ENCODE peak calls at places on chromosomes 12 and 14, in four cellular contexts. One of them, this sample, is unnamed.

GRCh38 chr14:95245334-95245733 is 74.4 kb downstream of the CLMN start:
- DNase-seq in HEK293T: no peak
- DNase-seq in K562: no peak
- DNase-seq in HepG2: no peak
- DNase-seq in this sample: no peak

GRCh38 chr14:91284146-91284790 is 39.8 kb upstream of the GPR68 start:
- DNase-seq in HEK293T: peak
- DNase-seq in K562: no peak
- DNase-seq in HepG2: no peak
- DNase-seq in this sample: no peak

GRCh38 chr14:37257651-37258050 is 59.9 kb downstream of the MIPOL1 start:
- DNase-seq in K562: no peak
- DNase-seq in HEK293T: no peak
- DNase-seq in HepG2: no peak
- DNase-seq in this sample: no peak

GRCh38 chr14:91649930-91650329 is 82.0 kb downstream of the CATSPERB start:
- DNase-seq in HepG2: peak
- DNase-seq in HEK293T: peak
- DNase-seq in K562: no peak
- DNase-seq in this sample: no peak

GRCh38 chr12:22042981-22043669 is 2.9 kb upstream of the CMAS start:
- DNase-seq in K562: no peak
- DNase-seq in HepG2: no peak
- DNase-seq in HEK293T: no peak
- DNase-seq in this sample: no peak

GRCh38 chr14:74512431-74512830 is 18.9 kb downstream of the ISCA2 start:
- DNase-seq in K562: no peak
- DNase-seq in HepG2: no peak
- DNase-seq in HEK293T: no peak
- DNase-seq in this sample: no peak

GRCh38 chr14:102150636-102151195 is 11.0 kb downstream of the WDR20 start:
- DNase-seq in K562: no peak
- DNase-seq in HepG2: peak
- DNase-seq in HEK293T: no peak
- DNase-seq in this sample: no peak

GRCh38 chr12:127381043-127381668 is 885.8 kb upstream of the TMEM132C start:
- DNase-seq in HepG2: peak
- DNase-seq in HEK293T: peak
- DNase-seq in K562: peak
- DNase-seq in this sample: peak

GRCh38 chr12:10272466-10272865 is 35.2 kb upstream of the KLRD1 start:
- DNase-seq in K562: no peak
- DNase-seq in HepG2: no peak
- DNase-seq in HEK293T: no peak
- DNase-seq in this sample: no peak

GRCh38 chr12:57242691-57243454 is 8.1 kb downstream of the STAC3 start:
- DNase-seq in HEK293T: peak
- DNase-seq in K562: peak
- DNase-seq in HepG2: peak
- DNase-seq in this sample: peak

GRCh38 chr12:34291001-34291400 is 268.7 kb downstream of the ALG10 start:
- DNase-seq in HEK293T: no peak
- DNase-seq in HepG2: no peak
- DNase-seq in K562: no peak
- DNase-seq in this sample: no peak
- TF ChIP-seq ELF4 in HEK293T: no peak
- TF ChIP-seq ELF4 in HepG2: no peak
- TF ChIP-seq ELF4 in K562: no peak
- TF ChIP-seq ELF4 in this sample: no peak

GRCh38 chr12:58888131-58888783 is 32.0 kb downstream of the LRIG3 start:
- DNase-seq in HEK293T: no peak
- DNase-seq in HepG2: no peak
- DNase-seq in K562: no peak
- DNase-seq in this sample: no peak
- TF ChIP-seq ELF4 in HEK293T: no peak
- TF ChIP-seq ELF4 in HepG2: no peak
- TF ChIP-seq ELF4 in K562: no peak
- TF ChIP-seq ELF4 in this sample: no peak

DNA sequence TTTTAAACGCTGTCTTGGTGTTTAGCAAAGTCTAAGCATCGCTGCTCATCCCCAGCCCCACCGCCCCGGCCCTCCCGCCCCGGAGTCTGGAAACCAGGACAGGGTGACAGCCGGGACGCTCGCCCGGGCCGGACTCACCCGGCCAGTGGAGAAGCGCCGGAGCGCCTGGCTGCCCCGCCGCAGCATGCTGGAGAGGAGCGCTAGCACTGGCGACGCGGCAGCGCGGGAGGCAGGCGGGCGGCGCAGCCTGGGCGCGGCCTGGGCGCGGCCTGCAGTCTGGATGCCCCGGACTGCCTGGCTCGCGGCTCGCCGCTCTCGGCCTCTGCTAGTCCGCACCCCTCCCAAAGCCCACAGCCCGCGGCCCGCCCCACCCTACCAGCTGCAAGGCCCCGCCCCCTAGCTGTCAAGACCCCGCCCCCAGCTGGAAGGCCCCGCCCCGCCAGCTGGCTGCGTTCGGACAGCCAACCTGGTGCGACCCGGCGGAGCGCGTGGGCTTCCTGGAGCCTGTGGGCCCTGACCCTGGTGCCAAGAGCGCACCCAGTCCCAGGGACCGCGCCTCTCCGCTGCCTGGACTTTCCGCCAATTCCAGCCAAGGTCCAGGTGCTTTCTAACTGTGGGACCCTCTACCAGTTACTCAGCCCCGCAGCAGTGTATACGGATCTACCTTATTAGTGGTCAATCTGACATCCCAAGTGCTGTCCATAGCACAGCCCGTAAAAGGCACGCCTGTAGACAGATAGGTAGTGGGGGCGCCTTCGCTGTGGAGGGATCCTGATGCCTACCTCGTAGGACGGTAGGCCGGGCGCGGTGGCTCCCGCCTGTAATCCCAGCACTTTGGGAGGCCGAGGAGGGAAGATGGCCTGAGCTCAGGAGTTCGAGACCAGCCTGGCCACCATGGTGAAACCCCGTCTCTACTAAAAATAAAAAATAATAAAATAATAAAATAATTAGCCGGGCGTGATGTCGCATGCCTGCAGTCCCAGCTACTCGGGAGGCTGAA is at the start of gene ALDH1L2:
- DNase-seq in K562: peak
- DNase-seq in HepG2: peak
- DNase-seq in HEK293T: peak
- DNase-seq in this sample: peak
- TF ChIP-seq ELF4 in K562: no peak
- TF ChIP-seq ELF4 in HepG2: no peak
- TF ChIP-seq ELF4 in HEK293T: no peak
- TF ChIP-seq ELF4 in this sample: no peak

DNA sequence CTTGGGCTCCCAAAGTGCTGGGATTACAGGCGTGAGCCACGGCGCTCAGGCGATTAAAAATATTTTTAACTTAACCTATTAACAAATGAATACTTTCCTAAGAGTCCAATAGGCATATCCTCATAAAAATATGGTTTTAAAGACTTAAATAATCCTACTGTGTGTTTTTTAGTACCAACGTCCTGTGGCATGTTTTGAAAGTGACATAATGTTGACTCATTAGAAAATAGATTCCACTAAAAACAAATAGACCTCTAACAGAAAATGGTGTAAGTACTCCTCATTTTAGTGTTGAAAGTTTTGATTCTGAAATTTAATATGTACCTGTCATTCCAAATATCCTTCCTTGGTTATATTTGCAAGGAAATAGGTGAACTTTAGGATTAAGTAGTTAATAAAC is 11.9 kb upstream of the LUM start:
- DNase-seq in HepG2: no peak
- DNase-seq in HEK293T: no peak
- DNase-seq in K562: no peak
- DNase-seq in this sample: no peak
- TF ChIP-seq ELF4 in HepG2: no peak
- TF ChIP-seq ELF4 in HEK293T: no peak
- TF ChIP-seq ELF4 in K562: no peak
- TF ChIP-seq ELF4 in this sample: no peak

DNA sequence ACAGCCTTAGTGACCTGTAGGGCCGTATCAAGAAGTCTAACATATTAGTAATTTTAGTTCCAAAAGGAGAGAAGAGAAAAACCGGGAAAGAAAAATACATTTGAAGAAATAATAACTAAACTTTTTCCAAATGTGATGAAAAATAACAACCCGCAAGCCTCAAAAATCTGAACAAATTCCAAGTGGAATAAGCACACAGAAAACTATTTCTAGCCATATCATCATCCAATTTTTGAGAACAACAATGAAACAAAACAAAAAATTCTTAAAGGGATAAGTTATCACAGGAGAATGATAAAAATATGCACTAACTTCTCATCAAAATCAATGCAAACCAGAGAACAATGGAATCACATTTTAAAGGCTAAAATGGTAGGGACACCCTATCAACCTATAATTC is 198.1 kb upstream of the PLXNC1 start:
- DNase-seq in HepG2: no peak
- DNase-seq in K562: no peak
- DNase-seq in HEK293T: no peak
- DNase-seq in this sample: no peak
- TF ChIP-seq ELF4 in HepG2: no peak
- TF ChIP-seq ELF4 in K562: no peak
- TF ChIP-seq ELF4 in HEK293T: no peak
- TF ChIP-seq ELF4 in this sample: no peak

GRCh38 chr12:106710143-106710893 is 64.2 kb upstream of the RIC8B start:
- DNase-seq in HepG2: no peak
- DNase-seq in HEK293T: no peak
- DNase-seq in K562: no peak
- DNase-seq in this sample: no peak
- TF ChIP-seq ELF4 in HepG2: no peak
- TF ChIP-seq ELF4 in HEK293T: no peak
- TF ChIP-seq ELF4 in K562: no peak
- TF ChIP-seq ELF4 in this sample: no peak

GRCh38 chr12:76312314-76312713 is 35.9 kb downstream of the BBS10 start:
- DNase-seq in K562: no peak
- DNase-seq in HEK293T: no peak
- DNase-seq in HepG2: no peak
- DNase-seq in this sample: no peak
- TF ChIP-seq ELF4 in K562: no peak
- TF ChIP-seq ELF4 in HEK293T: no peak
- TF ChIP-seq ELF4 in HepG2: no peak
- TF ChIP-seq ELF4 in this sample: no peak

GRCh38 chr12:61993734-61994345 is 266.4 kb upstream of the USP15 start:
- DNase-seq in HepG2: peak
- DNase-seq in K562: peak
- DNase-seq in HEK293T: peak
- DNase-seq in this sample: no peak
- TF ChIP-seq ELF4 in HepG2: no peak
- TF ChIP-seq ELF4 in K562: no peak
- TF ChIP-seq ELF4 in HEK293T: no peak
- TF ChIP-seq ELF4 in this sample: no peak

GRCh38 chr14:80979951-80980350 is 24.5 kb downstream of the TSHR start:
- DNase-seq in HepG2: no peak
- DNase-seq in HEK293T: no peak
- DNase-seq in K562: no peak
- DNase-seq in this sample: no peak

GRCh38 chr14:80973918-80974317 is 18.5 kb downstream of the TSHR start:
- DNase-seq in K562: no peak
- DNase-seq in HEK293T: no peak
- DNase-seq in HepG2: no peak
- DNase-seq in this sample: no peak

GRCh38 chr14:80977103-80977728 is 21.8 kb downstream of the TSHR start:
- DNase-seq in K562: no peak
- DNase-seq in HepG2: no peak
- DNase-seq in HEK293T: no peak
- DNase-seq in this sample: no peak

GRCh38 chr14:80978403-80978802 is 23.0 kb downstream of the TSHR start:
- DNase-seq in K562: no peak
- DNase-seq in HepG2: no peak
- DNase-seq in HEK293T: no peak
- DNase-seq in this sample: no peak

DNA sequence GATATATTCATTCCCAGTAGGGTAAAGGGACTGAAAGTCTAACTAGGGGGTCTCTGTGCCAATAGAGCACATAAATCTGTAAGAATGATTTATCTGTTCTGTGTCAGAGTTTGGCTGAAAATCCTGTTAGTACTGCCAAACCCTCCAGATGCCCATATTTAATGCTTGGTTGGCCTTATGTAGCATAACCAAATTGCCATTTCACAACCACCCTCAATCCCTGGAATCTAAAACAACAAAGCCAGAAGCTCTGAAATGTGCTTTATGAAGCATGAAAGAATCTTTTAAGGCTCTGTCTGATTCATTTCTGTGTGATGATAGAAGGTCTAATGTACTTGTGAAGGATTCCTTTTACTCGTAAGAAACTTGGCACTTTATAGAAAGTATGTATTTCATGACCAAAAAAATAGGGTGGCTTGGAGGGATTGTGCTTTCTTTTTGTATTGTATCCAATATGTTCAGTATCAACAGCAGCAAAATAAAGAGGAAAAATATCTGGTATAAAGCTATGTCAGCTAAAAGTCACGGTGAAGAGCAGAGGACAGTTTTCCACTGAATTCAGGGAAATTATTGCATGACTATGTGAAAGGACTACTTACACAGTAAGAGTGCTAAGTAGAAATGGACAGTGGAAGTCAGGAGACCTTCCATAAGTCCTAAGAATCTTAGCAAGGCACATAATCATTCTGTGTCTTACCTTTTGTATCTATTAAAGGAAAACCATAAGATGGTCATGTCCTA is 19.1 kb downstream of the TSHR start:
- DNase-seq in HepG2: no peak
- DNase-seq in K562: no peak
- DNase-seq in HEK293T: no peak
- DNase-seq in this sample: no peak
- TF ChIP-seq ELF4 in HepG2: no peak
- TF ChIP-seq ELF4 in K562: no peak
- TF ChIP-seq ELF4 in HEK293T: no peak
- TF ChIP-seq ELF4 in this sample: no peak

This sample was measured in WTC11.